ENCODE peak calls at places on chromosomes 11 and 22, in seven cellular contexts. B, W, K, R, G, A and F are unnamed samples.

GRCh38 chr22:31218565-31219262 is 6.6 kb downstream of the LIMK2 start:
- DNase-seq in A (no peak), B (no peak), G (no peak), W (no peak), K (no peak), R (no peak), F (peak; percentile 60)

GRCh38 chr11:128151338-128151737 is 436.0 kb downstream of the ETS1 start:
- DNase-seq in A (no peak), R (no peak), K (no peak), W (no peak), G (no peak), B (no peak), F (no peak)

GRCh38 chr22:24848559-24849168 is 42.7 kb downstream of the SGSM1 start:
- DNase-seq in K (no peak), A (no peak), R (no peak), W (no peak), B (no peak), G (no peak), F (no peak)

GRCh38 chr11:31887180-31887579 is 76.1 kb upstream of the PAX6 start:
- DNase-seq in W (no peak), G (no peak), K (no peak), R (no peak), A (no peak), B (no peak), F (no peak)

GRCh38 chr11:122743949-122744876 is 88.7 kb downstream of the UBASH3B start:
- DNase-seq in A (no peak), R (no peak), W (no peak), B (no peak), G (peak; percentile 54), K (no peak), F (no peak)

GRCh38 chr22:40414838-40415505 is 44.6 kb downstream of the SGSM3 start:
- DNase-seq in A (no peak), K (no peak), B (no peak), W (peak; percentile 30), R (no peak), G (no peak), F (no peak)

GRCh38 chr11:96576383-96576782 is 186.6 kb downstream of the JRKL start:
- DNase-seq in R (no peak), W (no peak), A (no peak), G (no peak), B (no peak), K (no peak), F (no peak)

GRCh38 chr22:41290262-41291221 is 4.6 kb upstream of the RANGAP1 start:
- DNase-seq in A (no peak), B (peak; percentile 64), K (no peak), G (no peak), R (peak; percentile 77), W (peak; percentile 74), F (no peak)

GRCh38 chr11:27304514-27304913 is 58.5 kb downstream of the CCDC34 start:
- DNase-seq in B (no peak), G (no peak), A (no peak), R (no peak), K (no peak), W (no peak), F (no peak)

GRCh38 chr11:44977493-44977984 is 26.9 kb upstream of the TP53I11 start:
- DNase-seq in R (no peak), A (no peak), B (no peak), K (no peak), G (no peak), W (no peak), F (no peak)

GRCh38 chr22:39414886-39415285 is 15.3 kb downstream of the TAB1 start:
- DNase-seq in W (no peak), K (no peak), G (no peak), R (no peak), A (no peak), B (no peak), F (no peak)

GRCh38 chr11:67352546-67353316 is 615 bp downstream of the POLD4 start:
- DNase-seq in R (no peak), B (peak; percentile 20), K (no peak), W (no peak), A (no peak), G (no peak), F (peak; percentile 57)

GRCh38 chr11:14012836-14013235 is 50.3 kb downstream of the SPON1 start:
- DNase-seq in R (peak; percentile 31), G (no peak), A (no peak), K (no peak), W (peak; percentile 62), B (no peak), F (no peak)

GRCh38 chr22:45007247-45007945 is 2.4 kb downstream of the PHF21B start:
- DNase-seq in W (peak; percentile 28), G (no peak), B (no peak), R (no peak), K (no peak), A (no peak), F (peak; percentile 20)

GRCh38 chr11:1234054-1234720 is 11.3 kb downstream of the MUC5B start:
- DNase-seq in G (no peak), W (no peak), B (no peak), A (no peak), K (no peak), R (no peak), F (no peak)

GRCh38 chr22:22754961-22755777 is 110.8 kb downstream of the GGTLC2 start:
- DNase-seq in G (no peak), W (no peak), A (no peak), B (no peak), K (no peak), R (no peak), F (no peak)

GRCh38 chr22:43293259-43293658 is 49.9 kb downstream of the SCUBE1 start:
- DNase-seq in R (no peak), G (no peak), K (no peak), A (no peak), W (peak; percentile 89), B (no peak), F (no peak)

GRCh38 chr11:16815047-16815767 is 76.8 kb downstream of the C11orf58 start:
- DNase-seq in K (no peak), R (no peak), G (no peak), B (no peak), W (peak; percentile 65), A (no peak), F (no peak)

GRCh38 chr22:39808087-39808486 is 85.5 kb downstream of the ENTHD1 start:
- DNase-seq in K (no peak), W (no peak), B (peak; percentile 30), G (no peak), A (no peak), R (peak; percentile 29), F (no peak)